ENCODE peak calls at places on chromosomes 12 and 14, in four cellular contexts. One of them, this sample, is unnamed.

GRCh38 chr12:121968880-121969279 is 50.5 kb downstream of the CFAP251 start:
- DNase-seq in NCI-H2171 treated with DMSO at 0.1 percent for 48 hours: peak
- DNase-seq in EL: no peak
- DNase-seq in cardiac fibroblast: no peak
- DNase-seq in this sample: no peak

GRCh38 chr14:72098202-72098601 is 166.0 kb downstream of the RGS6 start:
- DNase-seq in NCI-H2171 treated with DMSO at 0.1 percent for 48 hours: no peak
- DNase-seq in EL: no peak
- DNase-seq in cardiac fibroblast: no peak
- DNase-seq in this sample: no peak

GRCh38 chr12:117142094-117142493 is 42.9 kb upstream of the TESC start:
- DNase-seq in NCI-H2171 treated with DMSO at 0.1 percent for 48 hours: no peak
- DNase-seq in EL: no peak
- DNase-seq in cardiac fibroblast: no peak
- DNase-seq in this sample: no peak

GRCh38 chr14:92675421-92675820 is 73.0 kb downstream of the LGMN start:
- DNase-seq in NCI-H2171 treated with DMSO at 0.1 percent for 48 hours: no peak
- DNase-seq in EL: no peak
- DNase-seq in cardiac fibroblast: no peak
- DNase-seq in this sample: no peak

GRCh38 chr14:36517242-36518030 is 2.6 kb downstream of the NKX2-1 start:
- DNase-seq in NCI-H2171 treated with DMSO at 0.1 percent for 48 hours: no peak
- DNase-seq in EL: no peak
- DNase-seq in cardiac fibroblast: no peak
- DNase-seq in this sample: no peak

GRCh38 chr12:132886529-132887477 is 602 bp downstream of the CHFR start:
- DNase-seq in NCI-H2171 treated with DMSO at 0.1 percent for 48 hours: peak
- DNase-seq in EL: peak
- DNase-seq in cardiac fibroblast: peak
- DNase-seq in this sample: no peak

GRCh38 chr12:91565246-91565645 is 382.6 kb upstream of the DCN start:
- DNase-seq in NCI-H2171 treated with DMSO at 0.1 percent for 48 hours: no peak
- DNase-seq in EL: no peak
- DNase-seq in cardiac fibroblast: peak
- DNase-seq in this sample: peak

GRCh38 chr14:64983439-64984310 is 3.0 kb upstream of the FNTB start:
- DNase-seq in NCI-H2171 treated with DMSO at 0.1 percent for 48 hours: peak
- DNase-seq in EL: peak
- DNase-seq in cardiac fibroblast: peak
- DNase-seq in this sample: peak

This sample was measured in PC-3.